ENCODE peak calls at places on chromosomes 7 and 10, in four cellular contexts. C is pancreas, B is PC-9, E is AG04449. V is an unnamed sample.

GRCh38 chr7:130921391-130922180 is 187.6 kb upstream of the KLF14 start:
- DNase-seq in C (peak), B (no peak), E (no peak), V (peak)

GRCh38 chr7:159096736-159097581 is 47.7 kb downstream of the VIPR2 start:
- DNase-seq in C (no peak), B (no peak), E (no peak), V (no peak)

GRCh38 chr7:53422291-53422690 is 386.9 kb downstream of the POM121L12 start:
- DNase-seq in C (no peak), B (no peak), E (no peak), V (no peak)

GRCh38 chr7:81721428-81721827 is 48.4 kb downstream of the HGF start:
- DNase-seq in C (no peak), B (no peak), E (no peak), V (no peak)

GRCh38 chr10:132539894-132540293 is 2.3 kb downstream of the INPP5A start:
- DNase-seq in C (no peak), B (no peak), E (peak), V (no peak)

GRCh38 chr10:110843796-110844616 is 27.7 kb upstream of the PDCD4 start:
- DNase-seq in C (peak), B (no peak), E (no peak), V (no peak)

GRCh38 chr7:105924950-105925349 is 38.1 kb upstream of the CDHR3 start:
- DNase-seq in C (no peak), B (no peak), E (no peak), V (no peak)

GRCh38 chr10:17056781-17057191 is 72.8 kb downstream of the CUBN start:
- DNase-seq in C (no peak), B (no peak), E (peak), V (no peak)

GRCh38 chr7:155198901-155199845 is 98.5 kb upstream of the INSIG1 start:
- DNase-seq in C (no peak), B (no peak), E (peak), V (no peak)

GRCh38 chr7:141333459-141333858 is 217.8 kb upstream of the AGK start:
- DNase-seq in C (no peak), B (no peak), E (no peak), V (no peak)

GRCh38 chr7:130669051-130669700 is 628 bp upstream of the COPG2 start:
- DNase-seq in C (no peak), B (no peak), E (no peak), V (peak)

GRCh38 chr10:118808601-118809371 is 54.0 kb upstream of the CACUL1 start:
- DNase-seq in C (no peak), B (no peak), E (no peak), V (no peak)

GRCh38 chr10:46553238-46554049 is 3.0 kb downstream of the GPRIN2 start:
- DNase-seq in C (peak), B (peak), E (no peak), V (peak)

GRCh38 chr10:14571866-14572507 is 202.7 kb downstream of the FAM107B start:
- DNase-seq in C (peak), B (peak), E (no peak), V (peak)

GRCh38 chr7:132045481-132045980 is 489.1 kb upstream of the PODXL start:
- DNase-seq in C (no peak), B (no peak), E (no peak), V (no peak)

GRCh38 chr7:41915861-41916260 is 213.0 kb upstream of the INHBA start:
- DNase-seq in C (no peak), B (no peak), E (no peak), V (no peak)

GRCh38 chr10:5355762-5356478 is 8.8 kb upstream of the UCN3 start:
- DNase-seq in C (no peak), B (no peak), E (no peak), V (no peak)

GRCh38 chr10:86599729-86600128 is 54.6 kb upstream of the OPN4 start:
- DNase-seq in C (no peak), B (no peak), E (no peak), V (no peak)

GRCh38 chr10:86871563-86872183 is 85.7 kb downstream of the MMRN2 start:
- DNase-seq in C (no peak), B (no peak), E (no peak), V (no peak)

GRCh38 chr7:90216771-90217170 is 5.2 kb downstream of the STEAP2 start:
- DNase-seq in C (no peak), B (no peak), E (no peak), V (no peak)

GRCh38 chr10:72162978-72163377 is 52.8 kb upstream of the ANAPC16 start:
- DNase-seq in C (no peak), B (no peak), E (no peak), V (no peak)

GRCh38 chr10:45399113-45399512 is 25.1 kb downstream of the ALOX5 start:
- DNase-seq in C (no peak), B (no peak), E (no peak), V (no peak)

GRCh38 chr10:103926722-103927319 is 8.8 kb upstream of the STN1 start:
- DNase-seq in C (no peak), B (no peak), E (no peak), V (no peak)

GRCh38 chr10:123852411-123852951 is 39.1 kb downstream of the CPXM2 start:
- DNase-seq in C (no peak), B (no peak), E (no peak), V (no peak)
- H3K4me3 ChIP-seq in C (no peak), B (no peak), E (no peak), V (no peak)

GRCh38 chr7:44095781-44096180 is 8.4 kb upstream of the AEBP1 start:
- DNase-seq in C (no peak), B (no peak), E (no peak), V (no peak)
- H3K4me3 ChIP-seq in C (no peak), B (no peak), E (no peak), V (no peak)

GRCh38 chr7:142714375-142714774 is 34.9 kb upstream of the PRSS1 start:
- DNase-seq in C (no peak), B (no peak), E (no peak), V (no peak)

GRCh38 chr7:142711196-142711595 is 38.1 kb upstream of the PRSS1 start:
- DNase-seq in C (no peak), B (no peak), E (no peak), V (no peak)

GRCh38 chr7:142709921-142710320 is 39.4 kb upstream of the PRSS1 start:
- DNase-seq in C (peak), B (no peak), E (no peak), V (no peak)

GRCh38 chr7:142712617-142712957 is 36.7 kb upstream of the PRSS1 start:
- DNase-seq in C (no peak), B (no peak), E (no peak), V (no peak)

DNA sequence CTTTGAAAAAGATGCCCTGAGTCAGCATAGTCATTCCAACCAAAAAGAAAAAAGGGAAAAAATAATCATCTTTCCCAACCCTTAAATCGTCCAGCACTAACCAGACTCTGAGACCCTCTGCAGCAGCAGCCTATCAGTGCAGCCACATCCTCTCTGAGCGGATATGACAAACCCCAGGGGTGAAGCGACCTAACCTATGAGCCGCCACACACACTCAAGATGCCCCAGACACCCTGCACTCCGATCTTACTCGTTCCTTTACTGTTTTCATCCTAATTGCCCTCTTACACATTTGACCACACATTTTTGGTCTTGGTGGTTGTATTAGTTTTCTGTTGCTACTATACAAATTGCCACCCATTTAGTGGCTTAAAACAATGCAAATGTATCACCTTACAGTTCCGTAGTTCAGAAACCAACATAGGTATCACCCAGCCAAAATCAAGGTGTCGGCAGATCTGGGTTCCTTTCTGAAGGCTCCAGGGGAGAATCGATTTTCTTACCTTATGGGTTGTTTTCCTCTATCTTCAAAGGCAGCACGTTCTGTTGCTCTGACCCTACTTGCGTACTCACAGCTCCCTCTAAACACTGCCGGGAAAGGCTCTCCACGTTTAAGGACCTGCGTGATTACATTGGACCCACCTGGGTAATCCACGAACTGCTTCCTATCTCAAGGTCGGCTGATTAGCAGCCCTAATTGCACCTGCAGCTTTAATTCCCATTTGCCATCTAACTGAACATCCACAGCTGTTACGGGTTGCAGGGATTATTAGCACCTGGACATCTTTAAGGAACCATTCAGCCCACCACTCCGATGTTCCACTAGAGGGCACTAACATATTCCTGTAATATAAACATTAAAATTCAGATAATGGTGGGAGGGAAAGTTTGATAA is 37.3 kb upstream of the PRSS1 start:
- DNase-seq in C (peak), B (peak), E (no peak), V (no peak)
- H3K4me3 ChIP-seq in C (peak), B (no peak), E (no peak), V (no peak)

GRCh38 chr7:77242535-77242934 is 42.9 kb upstream of the FGL2 start:
- DNase-seq in C (no peak), B (no peak), E (no peak), V (no peak)

GRCh38 chr7:77247206-77247850 is 47.7 kb upstream of the FGL2 start:
- DNase-seq in C (peak), B (peak), E (no peak), V (peak)

GRCh38 chr7:77246031-77246430 is 46.4 kb upstream of the FGL2 start:
- DNase-seq in C (no peak), B (no peak), E (no peak), V (no peak)

GRCh38 chr7:77244222-77244934 is 44.8 kb upstream of the FGL2 start:
- DNase-seq in C (no peak), B (no peak), E (no peak), V (no peak)

DNA sequence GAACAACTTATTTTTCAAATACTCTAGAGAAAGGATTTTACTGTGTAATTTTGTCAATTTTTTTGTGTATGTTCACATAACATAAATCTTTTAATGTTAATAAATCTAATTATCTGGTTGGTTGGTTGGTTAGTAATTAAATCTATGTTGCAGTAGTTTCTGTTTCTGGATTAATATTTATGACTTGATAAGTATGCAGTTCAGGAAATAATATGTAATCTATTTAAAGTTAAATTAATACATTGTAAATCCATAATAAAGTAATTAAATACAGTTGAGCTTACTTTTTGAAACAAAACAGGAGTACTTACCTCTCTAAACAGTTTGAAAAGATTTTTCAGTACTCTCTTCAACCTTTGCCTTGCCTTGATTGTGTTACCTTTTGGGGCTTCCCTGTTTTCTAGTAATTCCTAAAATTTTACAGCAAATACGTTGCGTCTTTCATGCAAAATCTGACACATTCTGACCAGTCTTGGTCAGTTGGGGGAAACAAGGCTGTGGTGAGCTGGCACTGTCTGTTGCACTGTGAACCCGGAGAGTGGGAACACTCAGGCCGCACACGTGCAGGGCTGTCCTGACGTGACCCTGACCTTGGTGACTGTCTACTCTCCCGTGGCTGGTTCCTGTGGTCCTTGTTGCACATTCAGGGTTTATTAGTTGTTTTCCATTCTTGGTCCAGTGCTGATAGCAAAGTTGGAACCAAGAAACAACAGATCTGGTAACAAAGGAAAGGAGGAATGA is 45.6 kb upstream of the FGL2 start:
- DNase-seq in C (peak), B (no peak), E (no peak), V (no peak)
- H3K4me3 ChIP-seq in C (no peak), B (no peak), E (no peak), V (no peak)

GRCh38 chr10:18483787-18484186 is 167.6 kb downstream of the NSUN6 start:
- DNase-seq in C (no peak), B (no peak), E (no peak), V (no peak)
- H3K4me3 ChIP-seq in C (no peak), B (no peak), E (no peak), V (no peak)

DNA sequence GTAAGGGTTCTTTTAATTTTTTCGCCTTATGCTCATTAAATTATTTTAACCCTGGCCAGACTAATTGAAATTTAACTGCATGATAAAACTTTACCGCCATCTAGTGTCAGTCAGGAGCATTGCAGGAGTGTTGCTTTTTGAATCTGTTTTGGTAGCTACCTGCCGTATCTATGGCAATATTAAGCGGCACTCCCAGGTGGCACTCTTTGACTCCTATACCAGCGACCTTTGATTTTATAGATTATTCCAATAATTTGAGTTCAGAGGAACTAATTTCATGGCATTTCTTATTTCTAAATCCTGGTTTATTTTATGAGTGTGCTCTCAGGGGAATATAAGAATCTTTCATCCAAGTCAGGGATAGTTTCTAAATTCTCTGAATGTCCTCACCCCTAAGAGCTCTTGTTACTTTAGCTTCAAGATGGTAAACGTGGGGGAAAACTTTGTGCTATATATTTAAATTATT is 198.9 kb downstream of the REEP3 start:
- DNase-seq in C (peak), B (peak), E (no peak), V (peak)
- H3K4me3 ChIP-seq in C (no peak), B (no peak), E (no peak), V (no peak)

GRCh38 chr10:22436893-22437619 is 91.8 kb downstream of the SPAG6 start:
- DNase-seq in C (peak), B (peak), E (peak), V (peak)
- H3K4me3 ChIP-seq in C (peak), B (peak), E (peak), V (peak)

DNA sequence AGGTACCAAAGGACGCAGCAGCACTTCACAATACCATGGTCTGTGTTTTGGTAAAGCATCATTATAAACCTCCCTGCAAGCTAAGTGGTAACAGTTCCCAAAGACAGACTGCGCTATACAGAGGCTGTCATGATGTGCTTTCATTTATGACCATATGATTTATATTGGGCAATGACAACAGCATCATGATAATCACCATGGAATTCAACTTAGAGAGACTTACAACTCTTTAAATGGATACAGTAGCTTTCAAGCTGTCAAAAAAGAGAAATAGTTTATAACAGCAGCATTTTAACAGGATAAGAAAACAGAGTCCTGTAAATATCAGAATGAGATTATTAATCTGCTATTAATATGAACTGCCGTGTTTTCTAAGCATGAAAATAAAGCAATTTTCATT is 341.7 kb downstream of the GPR37 start:
- DNase-seq in C (no peak), B (no peak), E (no peak), V (no peak)
- H3K4me3 ChIP-seq in C (no peak), B (no peak), E (no peak), V (no peak)

DNA sequence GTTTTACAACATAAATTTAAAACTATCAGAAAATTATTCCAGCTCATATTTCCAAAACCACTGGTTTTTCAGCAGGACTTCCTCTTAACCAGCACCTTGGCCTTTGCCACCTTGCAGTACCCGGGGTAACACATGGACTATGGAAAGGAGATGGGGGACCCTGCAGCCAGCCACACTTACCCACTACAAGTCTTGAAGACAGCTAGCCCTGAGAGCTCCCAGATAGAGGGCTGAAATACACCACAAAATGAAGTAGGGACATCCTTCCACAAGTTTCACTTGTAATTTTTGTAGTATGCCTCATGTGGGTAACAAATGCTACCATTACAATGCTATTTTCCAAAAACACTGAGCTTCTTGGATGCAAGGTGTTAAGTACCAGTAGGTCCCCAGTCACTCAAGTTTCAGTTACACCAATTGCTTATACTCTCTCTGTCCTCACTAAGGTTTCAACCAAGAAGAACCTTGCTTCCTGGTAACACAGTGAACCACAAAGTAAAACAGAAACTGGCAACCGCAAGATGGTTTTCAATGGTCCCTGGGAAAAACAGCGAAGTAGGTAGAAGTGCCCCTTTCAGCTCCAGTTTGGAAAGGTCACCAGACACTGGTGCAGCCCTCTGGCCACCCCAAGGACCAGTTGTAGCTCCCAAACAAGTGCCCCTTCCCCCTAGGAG is 110.9 kb downstream of the SGMS1 start:
- DNase-seq in C (no peak), B (no peak), E (no peak), V (no peak)
- H3K4me3 ChIP-seq in C (no peak), B (no peak), E (no peak), V (no peak)

GRCh38 chr7:27908534-27909165 is 168.7 kb downstream of the TAX1BP1 start:
- DNase-seq in C (no peak), B (no peak), E (no peak), V (no peak)

GRCh38 chr7:27906385-27907091 is 166.6 kb downstream of the TAX1BP1 start:
- DNase-seq in C (no peak), B (no peak), E (no peak), V (no peak)

GRCh38 chr7:27901028-27901760 is 161.2 kb downstream of the TAX1BP1 start:
- DNase-seq in C (no peak), B (peak), E (no peak), V (no peak)

GRCh38 chr7:27910341-27910740 is 170.4 kb downstream of the TAX1BP1 start:
- DNase-seq in C (no peak), B (no peak), E (no peak), V (no peak)

DNA sequence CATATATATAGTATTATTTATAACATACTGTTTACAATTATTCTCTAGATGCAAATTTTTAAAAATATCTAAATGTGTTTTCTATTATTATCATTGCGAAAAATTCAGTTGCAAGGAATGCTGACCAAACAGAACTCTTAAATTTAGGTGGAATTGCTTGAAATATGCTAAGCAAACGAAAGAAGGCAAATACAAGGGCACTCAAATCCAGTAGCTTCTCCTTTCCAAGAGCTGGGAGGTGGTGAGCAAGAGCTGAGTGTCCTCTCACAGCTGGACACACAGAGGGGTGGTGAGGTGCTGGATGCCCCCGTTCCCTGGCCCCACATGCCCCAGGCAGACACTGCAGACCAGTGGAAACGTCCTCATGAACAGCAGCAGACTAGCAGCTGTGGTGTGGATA is 166.0 kb downstream of the TAX1BP1 start:
- DNase-seq in C (no peak), B (no peak), E (no peak), V (no peak)
- H3K4me3 ChIP-seq in C (no peak), B (no peak), E (no peak), V (no peak)